ENCODE peak calls at places on chromosomes 2 and 18, in eight cellular contexts. One of them, this sample, is unnamed. For H3K36me3 and H3K9me3, the result is how much of the 10 kb centered on the place peaks cover.

GRCh38 chr2:17579605-17580318 is 39.3 kb downstream of the VSNL1 start:
- DNase-seq in CD4-positive, alpha-beta memory T cell: no peak
- DNase-seq in body of pancreas: no peak
- DNase-seq in naive thymus-derived CD4-positive, alpha-beta T cell: no peak
- DNase-seq in PC-3: no peak
- DNase-seq in stomach: no peak
- DNase-seq in tibial artery: no peak
- DNase-seq in CD8-positive, alpha-beta T cell: no peak
- DNase-seq in this sample: peak

GRCh38 chr2:9914384-9915065 is 37.0 kb upstream of the GRHL1 start:
- DNase-seq in body of pancreas: no peak
- DNase-seq in CD4-positive, alpha-beta memory T cell: no peak
- DNase-seq in tibial artery: no peak
- DNase-seq in CD8-positive, alpha-beta T cell: peak
- DNase-seq in naive thymus-derived CD4-positive, alpha-beta T cell: no peak
- DNase-seq in PC-3: peak
- DNase-seq in stomach: no peak
- DNase-seq in this sample: no peak

GRCh38 chr18:77001041-77001440 is 131.5 kb downstream of the MBP start:
- DNase-seq in tibial artery: no peak
- DNase-seq in naive thymus-derived CD4-positive, alpha-beta T cell: no peak
- DNase-seq in PC-3: no peak
- DNase-seq in body of pancreas: no peak
- DNase-seq in CD8-positive, alpha-beta T cell: no peak
- DNase-seq in stomach: no peak
- DNase-seq in CD4-positive, alpha-beta memory T cell: no peak
- DNase-seq in this sample: peak

GRCh38 chr2:68190991-68191731 is 33.5 kb downstream of the PNO1 start:
- DNase-seq in stomach: no peak
- DNase-seq in CD8-positive, alpha-beta T cell: no peak
- DNase-seq in body of pancreas: no peak
- DNase-seq in PC-3: peak
- DNase-seq in CD4-positive, alpha-beta memory T cell: no peak
- DNase-seq in tibial artery: no peak
- DNase-seq in naive thymus-derived CD4-positive, alpha-beta T cell: no peak
- DNase-seq in this sample: no peak

GRCh38 chr2:162579169-162579568 is 235.2 kb downstream of the GCA start:
- DNase-seq in body of pancreas: no peak
- DNase-seq in CD4-positive, alpha-beta memory T cell: no peak
- DNase-seq in PC-3: no peak
- DNase-seq in CD8-positive, alpha-beta T cell: no peak
- DNase-seq in naive thymus-derived CD4-positive, alpha-beta T cell: no peak
- DNase-seq in stomach: no peak
- DNase-seq in tibial artery: no peak
- DNase-seq in this sample: peak

GRCh38 chr18:37574113-37574512 is 8.5 kb upstream of the CELF4 start:
- DNase-seq in body of pancreas: no peak
- DNase-seq in CD4-positive, alpha-beta memory T cell: no peak
- DNase-seq in PC-3: no peak
- DNase-seq in stomach: no peak
- DNase-seq in CD8-positive, alpha-beta T cell: no peak
- DNase-seq in naive thymus-derived CD4-positive, alpha-beta T cell: no peak
- DNase-seq in tibial artery: no peak
- DNase-seq in this sample: peak

GRCh38 chr2:68877079-68877772 is 6.0 kb upstream of the BMP10 start:
- DNase-seq in tibial artery: no peak
- DNase-seq in body of pancreas: peak
- DNase-seq in CD8-positive, alpha-beta T cell: no peak
- DNase-seq in naive thymus-derived CD4-positive, alpha-beta T cell: no peak
- DNase-seq in CD4-positive, alpha-beta memory T cell: no peak
- DNase-seq in PC-3: no peak
- DNase-seq in stomach: peak
- DNase-seq in this sample: no peak

GRCh38 chr2:20241973-20242726 is 17.2 kb upstream of the SDC1 start:
- DNase-seq in CD4-positive, alpha-beta memory T cell: no peak
- DNase-seq in PC-3: no peak
- DNase-seq in tibial artery: no peak
- DNase-seq in body of pancreas: no peak
- DNase-seq in stomach: no peak
- DNase-seq in naive thymus-derived CD4-positive, alpha-beta T cell: no peak
- DNase-seq in CD8-positive, alpha-beta T cell: no peak
- DNase-seq in this sample: peak

GRCh38 chr2:96541326-96541725 is 4.8 kb downstream of the ARID5A start:
- DNase-seq in PC-3: no peak
- DNase-seq in CD4-positive, alpha-beta memory T cell: no peak
- DNase-seq in body of pancreas: no peak
- DNase-seq in CD8-positive, alpha-beta T cell: no peak
- DNase-seq in stomach: no peak
- DNase-seq in naive thymus-derived CD4-positive, alpha-beta T cell: no peak
- DNase-seq in tibial artery: no peak
- DNase-seq in this sample: no peak

GRCh38 chr18:9321017-9321452 is 13.5 kb upstream of the TWSG1 start:
- DNase-seq in body of pancreas: no peak
- DNase-seq in CD4-positive, alpha-beta memory T cell: no peak
- DNase-seq in CD8-positive, alpha-beta T cell: no peak
- DNase-seq in tibial artery: no peak
- DNase-seq in stomach: no peak
- DNase-seq in PC-3: no peak
- DNase-seq in naive thymus-derived CD4-positive, alpha-beta T cell: no peak
- DNase-seq in this sample: no peak

GRCh38 chr2:85276571-85277121 is 51.1 kb downstream of the TGOLN2 start:
- DNase-seq in CD8-positive, alpha-beta T cell: no peak
- DNase-seq in tibial artery: no peak
- DNase-seq in PC-3: no peak
- DNase-seq in body of pancreas: no peak
- DNase-seq in CD4-positive, alpha-beta memory T cell: no peak
- DNase-seq in stomach: no peak
- DNase-seq in naive thymus-derived CD4-positive, alpha-beta T cell: no peak
- DNase-seq in this sample: no peak

GRCh38 chr2:219251656-219252055 is 1.4 kb upstream of the TUBA4B start:
- DNase-seq in CD4-positive, alpha-beta memory T cell: no peak
- DNase-seq in naive thymus-derived CD4-positive, alpha-beta T cell: no peak
- DNase-seq in stomach: no peak
- DNase-seq in PC-3: no peak
- DNase-seq in body of pancreas: no peak
- DNase-seq in CD8-positive, alpha-beta T cell: no peak
- DNase-seq in tibial artery: no peak
- DNase-seq in this sample: no peak

GRCh38 chr2:99861376-99861760 is 281.0 kb downstream of the AFF3 start:
- DNase-seq in naive thymus-derived CD4-positive, alpha-beta T cell: no peak
- DNase-seq in CD8-positive, alpha-beta T cell: no peak
- DNase-seq in CD4-positive, alpha-beta memory T cell: no peak
- DNase-seq in stomach: no peak
- DNase-seq in body of pancreas: no peak
- DNase-seq in tibial artery: no peak
- DNase-seq in PC-3: no peak
- DNase-seq in this sample: no peak

GRCh38 chr2:65062843-65063242 is 6.6 kb downstream of the CEP68 start:
- DNase-seq in naive thymus-derived CD4-positive, alpha-beta T cell: no peak
- DNase-seq in tibial artery: peak
- DNase-seq in CD4-positive, alpha-beta memory T cell: no peak
- DNase-seq in stomach: no peak
- DNase-seq in body of pancreas: no peak
- DNase-seq in CD8-positive, alpha-beta T cell: no peak
- DNase-seq in PC-3: no peak
- DNase-seq in this sample: peak
- H3K27ac ChIP-seq in naive thymus-derived CD4-positive, alpha-beta T cell: no peak
- H3K27ac ChIP-seq in tibial artery: no peak
- H3K27ac ChIP-seq in CD4-positive, alpha-beta memory T cell: no peak
- H3K27ac ChIP-seq in stomach: peak
- H3K27ac ChIP-seq in body of pancreas: peak
- H3K27ac ChIP-seq in CD8-positive, alpha-beta T cell: no peak
- H3K27ac ChIP-seq in PC-3: no peak
- H3K27ac ChIP-seq in this sample: peak

DNA sequence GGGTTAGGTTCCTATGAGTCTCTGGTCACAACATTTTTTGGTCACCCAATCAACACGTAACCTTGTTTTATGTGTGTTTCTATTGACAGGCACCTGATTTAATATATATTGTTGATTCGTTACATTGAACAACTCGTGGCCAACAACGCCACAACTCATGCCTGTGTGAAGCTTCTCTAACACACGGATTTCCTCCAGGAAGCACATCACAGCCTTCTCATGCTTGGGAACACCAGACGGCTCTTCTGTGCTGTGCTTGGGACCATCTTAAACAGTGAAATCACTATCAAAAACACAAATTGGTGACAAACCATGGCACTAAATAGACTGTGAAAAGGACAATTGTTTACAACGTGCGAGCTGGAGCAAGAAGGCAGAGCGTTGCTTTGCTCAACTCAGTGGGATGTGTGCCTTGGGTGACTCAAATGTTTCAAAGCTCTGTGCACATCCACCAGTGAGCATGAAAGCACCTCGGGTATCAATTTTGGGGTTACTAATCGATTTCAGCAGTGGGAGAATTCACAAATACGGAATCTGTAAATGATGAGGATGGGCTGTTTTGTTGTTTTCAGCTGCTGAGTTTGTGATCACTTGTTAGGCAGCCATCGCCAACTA is 182.4 kb upstream of the ARL4C start:
- DNase-seq in body of pancreas: no peak
- DNase-seq in tibial artery: no peak
- DNase-seq in stomach: no peak
- DNase-seq in CD4-positive, alpha-beta memory T cell: no peak
- DNase-seq in CD8-positive, alpha-beta T cell: no peak
- DNase-seq in PC-3: no peak
- DNase-seq in naive thymus-derived CD4-positive, alpha-beta T cell: no peak
- DNase-seq in this sample: peak
- H3K36me3 ChIP-seq in body of pancreas: under half
- H3K36me3 ChIP-seq in tibial artery: under half
- H3K36me3 ChIP-seq in stomach: under half
- H3K36me3 ChIP-seq in CD4-positive, alpha-beta memory T cell: under half
- H3K36me3 ChIP-seq in CD8-positive, alpha-beta T cell: under half
- H3K36me3 ChIP-seq in PC-3: under half
- H3K36me3 ChIP-seq in naive thymus-derived CD4-positive, alpha-beta T cell: under half
- H3K36me3 ChIP-seq in this sample: under half

GRCh38 chr2:127646487-127647241 is 711 bp downstream of the GPR17 start:
- DNase-seq in body of pancreas: no peak
- DNase-seq in CD4-positive, alpha-beta memory T cell: no peak
- DNase-seq in stomach: no peak
- DNase-seq in PC-3: no peak
- DNase-seq in naive thymus-derived CD4-positive, alpha-beta T cell: no peak
- DNase-seq in CD8-positive, alpha-beta T cell: no peak
- DNase-seq in tibial artery: no peak
- DNase-seq in this sample: no peak
- H3K9me3 ChIP-seq in body of pancreas: under half
- H3K9me3 ChIP-seq in CD4-positive, alpha-beta memory T cell: under half
- H3K9me3 ChIP-seq in stomach: under half
- H3K9me3 ChIP-seq in PC-3: under half
- H3K9me3 ChIP-seq in naive thymus-derived CD4-positive, alpha-beta T cell: under half
- H3K9me3 ChIP-seq in CD8-positive, alpha-beta T cell: under half
- H3K9me3 ChIP-seq in tibial artery: under half
- H3K9me3 ChIP-seq in this sample: under half

DNA sequence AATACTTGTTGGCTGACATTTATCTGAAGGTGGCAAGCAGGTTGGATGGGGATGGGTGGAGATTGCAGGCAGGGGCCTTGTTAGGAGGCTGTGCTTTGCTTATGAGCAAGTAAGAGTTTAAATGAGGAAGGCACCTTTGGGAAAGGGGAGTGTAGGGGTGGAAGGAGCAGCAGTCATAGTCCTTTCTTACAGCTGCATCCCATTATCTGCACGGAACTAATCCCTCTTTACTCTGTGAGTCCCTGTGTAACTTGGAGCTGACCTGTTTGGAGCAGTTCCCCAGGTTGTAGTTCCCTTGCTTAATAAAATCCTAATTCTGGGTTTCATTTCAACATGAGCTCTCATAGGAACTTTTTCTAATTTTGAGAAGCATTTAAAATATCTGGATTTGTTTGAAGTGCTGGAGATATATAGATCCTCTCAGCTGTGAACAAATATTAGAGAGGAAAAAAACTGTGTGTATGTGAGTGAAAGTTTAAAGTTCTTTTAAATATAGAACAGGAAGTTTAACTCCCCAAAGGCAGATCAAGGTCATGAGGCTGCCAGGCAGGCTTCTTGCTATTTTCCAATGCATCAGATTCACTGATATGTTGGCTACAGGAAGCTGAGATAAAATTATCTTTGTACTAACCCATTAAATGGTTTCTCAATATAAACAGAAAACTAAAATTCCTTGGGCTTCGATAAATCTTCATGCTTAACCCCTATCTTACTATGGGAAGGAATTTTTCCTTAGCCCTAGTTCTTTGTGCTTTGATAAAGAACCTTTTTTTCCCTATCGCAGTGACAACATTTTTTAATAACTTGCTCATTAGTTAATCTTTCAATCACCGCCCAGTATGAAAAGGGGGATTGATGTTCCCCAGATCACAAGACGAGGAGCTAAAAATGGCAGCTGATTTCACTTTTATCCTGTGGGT is 104.6 kb upstream of the EML6 start:
- DNase-seq in stomach: peak
- DNase-seq in body of pancreas: peak
- DNase-seq in CD8-positive, alpha-beta T cell: no peak
- DNase-seq in CD4-positive, alpha-beta memory T cell: no peak
- DNase-seq in tibial artery: no peak
- DNase-seq in PC-3: no peak
- DNase-seq in naive thymus-derived CD4-positive, alpha-beta T cell: no peak
- DNase-seq in this sample: no peak
- H3K27ac ChIP-seq in stomach: peak
- H3K27ac ChIP-seq in body of pancreas: peak
- H3K27ac ChIP-seq in CD8-positive, alpha-beta T cell: no peak
- H3K27ac ChIP-seq in CD4-positive, alpha-beta memory T cell: no peak
- H3K27ac ChIP-seq in tibial artery: peak
- H3K27ac ChIP-seq in PC-3: no peak
- H3K27ac ChIP-seq in naive thymus-derived CD4-positive, alpha-beta T cell: peak
- H3K27ac ChIP-seq in this sample: no peak

DNA sequence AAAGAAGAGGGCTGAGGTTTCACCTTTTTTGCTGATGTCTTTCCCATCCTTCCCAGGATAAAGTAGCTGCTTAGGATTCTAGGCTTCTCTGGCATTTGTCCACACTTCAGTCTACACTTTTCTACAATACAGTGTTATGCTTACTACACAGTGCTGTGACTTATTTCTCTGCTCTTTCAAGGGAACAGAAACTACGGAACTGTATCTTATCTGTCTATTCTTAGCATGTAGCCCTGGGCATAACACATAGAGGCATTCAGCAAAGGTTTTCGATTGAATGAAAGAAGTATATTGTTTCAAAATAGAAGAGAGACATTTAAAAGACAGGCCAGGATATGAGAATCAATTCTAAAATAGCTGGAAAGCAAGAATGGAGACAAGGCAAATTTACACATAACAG is 110.9 kb downstream of the ARHGEF33 start:
- DNase-seq in naive thymus-derived CD4-positive, alpha-beta T cell: no peak
- DNase-seq in body of pancreas: no peak
- DNase-seq in stomach: no peak
- DNase-seq in CD4-positive, alpha-beta memory T cell: no peak
- DNase-seq in tibial artery: no peak
- DNase-seq in PC-3: no peak
- DNase-seq in CD8-positive, alpha-beta T cell: no peak
- DNase-seq in this sample: no peak
- H3K36me3 ChIP-seq in naive thymus-derived CD4-positive, alpha-beta T cell: under half
- H3K36me3 ChIP-seq in body of pancreas: under half
- H3K36me3 ChIP-seq in stomach: under half
- H3K36me3 ChIP-seq in CD4-positive, alpha-beta memory T cell: under half
- H3K36me3 ChIP-seq in tibial artery: half or more
- H3K36me3 ChIP-seq in PC-3: under half
- H3K36me3 ChIP-seq in CD8-positive, alpha-beta T cell: under half
- H3K36me3 ChIP-seq in this sample: half or more

GRCh38 chr2:54120950-54121349 is 5.5 kb downstream of the ACYP2 start:
- DNase-seq in stomach: no peak
- DNase-seq in PC-3: no peak
- DNase-seq in tibial artery: no peak
- DNase-seq in CD4-positive, alpha-beta memory T cell: no peak
- DNase-seq in body of pancreas: no peak
- DNase-seq in CD8-positive, alpha-beta T cell: no peak
- DNase-seq in naive thymus-derived CD4-positive, alpha-beta T cell: no peak
- DNase-seq in this sample: no peak
- H3K9me3 ChIP-seq in stomach: under half
- H3K9me3 ChIP-seq in PC-3: under half
- H3K9me3 ChIP-seq in tibial artery: under half
- H3K9me3 ChIP-seq in CD4-positive, alpha-beta memory T cell: under half
- H3K9me3 ChIP-seq in body of pancreas: under half
- H3K9me3 ChIP-seq in CD8-positive, alpha-beta T cell: under half
- H3K9me3 ChIP-seq in naive thymus-derived CD4-positive, alpha-beta T cell: under half
- H3K9me3 ChIP-seq in this sample: under half